ENCODE peak calls at places on chromosomes 13 and 19, in eight cellular contexts. One of them, this sample, is unnamed.

GRCh38 chr19:40687525-40688016 is 2.9 kb downstream of the NUMBL start:
- DNase-seq in GM10248: peak
- DNase-seq in tibial artery: peak
- DNase-seq in body of pancreas: peak
- DNase-seq in transverse colon: peak
- DNase-seq in mesothelial cell of epicardium: no peak
- DNase-seq in neural crest cell: no peak
- DNase-seq in fibroblast of lung: peak
- DNase-seq in this sample: peak

GRCh38 chr13:72062566-72062965 is 195.6 kb upstream of the DACH1 start:
- DNase-seq in GM10248: no peak
- DNase-seq in tibial artery: no peak
- DNase-seq in body of pancreas: no peak
- DNase-seq in transverse colon: peak
- DNase-seq in mesothelial cell of epicardium: no peak
- DNase-seq in neural crest cell: no peak
- DNase-seq in fibroblast of lung: no peak
- DNase-seq in this sample: no peak

GRCh38 chr19:45547965-45548609 is 36.5 kb downstream of the OPA3 start:
- DNase-seq in GM10248: no peak
- DNase-seq in tibial artery: no peak
- DNase-seq in body of pancreas: no peak
- DNase-seq in transverse colon: peak
- DNase-seq in mesothelial cell of epicardium: no peak
- DNase-seq in neural crest cell: no peak
- DNase-seq in fibroblast of lung: peak
- DNase-seq in this sample: no peak

GRCh38 chr19:17654993-17655392 is 33.2 kb downstream of the UNC13A start:
- DNase-seq in GM10248: no peak
- DNase-seq in tibial artery: no peak
- DNase-seq in body of pancreas: no peak
- DNase-seq in transverse colon: peak
- DNase-seq in mesothelial cell of epicardium: no peak
- DNase-seq in neural crest cell: no peak
- DNase-seq in fibroblast of lung: no peak
- DNase-seq in this sample: no peak

GRCh38 chr19:50432221-50432626 is 468 bp upstream of the MYBPC2 start:
- DNase-seq in GM10248: no peak
- DNase-seq in tibial artery: no peak
- DNase-seq in body of pancreas: peak
- DNase-seq in transverse colon: no peak
- DNase-seq in mesothelial cell of epicardium: no peak
- DNase-seq in neural crest cell: no peak
- DNase-seq in fibroblast of lung: no peak
- DNase-seq in this sample: no peak

GRCh38 chr13:20206065-20206725 is 13.5 kb upstream of the GJB2 start:
- DNase-seq in GM10248: no peak
- DNase-seq in tibial artery: no peak
- DNase-seq in body of pancreas: no peak
- DNase-seq in transverse colon: no peak
- DNase-seq in mesothelial cell of epicardium: no peak
- DNase-seq in neural crest cell: no peak
- DNase-seq in fibroblast of lung: no peak
- DNase-seq in this sample: no peak

GRCh38 chr19:42198676-42199439 is 18.6 kb downstream of the DEDD2 start:
- DNase-seq in GM10248: peak
- DNase-seq in tibial artery: no peak
- DNase-seq in body of pancreas: no peak
- DNase-seq in transverse colon: peak
- DNase-seq in mesothelial cell of epicardium: no peak
- DNase-seq in neural crest cell: no peak
- DNase-seq in fibroblast of lung: no peak
- DNase-seq in this sample: no peak

GRCh38 chr13:112756081-112756480 is 66.2 kb downstream of the ATP11A start:
- DNase-seq in GM10248: no peak
- DNase-seq in tibial artery: no peak
- DNase-seq in body of pancreas: no peak
- DNase-seq in transverse colon: no peak
- DNase-seq in mesothelial cell of epicardium: no peak
- DNase-seq in neural crest cell: no peak
- DNase-seq in fibroblast of lung: no peak
- DNase-seq in this sample: no peak

GRCh38 chr13:19862511-19863313 is 737 bp downstream of the ZMYM5 start:
- DNase-seq in GM10248: peak
- DNase-seq in tibial artery: peak
- DNase-seq in body of pancreas: peak
- DNase-seq in transverse colon: peak
- DNase-seq in mesothelial cell of epicardium: peak
- DNase-seq in neural crest cell: peak
- DNase-seq in fibroblast of lung: peak
- DNase-seq in this sample: no peak

GRCh38 chr19:11361037-11361770 is 6.0 kb downstream of the PLPPR2 start:
- DNase-seq in GM10248: no peak
- DNase-seq in tibial artery: no peak
- DNase-seq in body of pancreas: peak
- DNase-seq in transverse colon: peak
- DNase-seq in mesothelial cell of epicardium: no peak
- DNase-seq in neural crest cell: peak
- DNase-seq in fibroblast of lung: no peak
- DNase-seq in this sample: no peak

GRCh38 chr19:5292453-5292842 is 48.2 kb downstream of the PTPRS start:
- DNase-seq in GM10248: no peak
- DNase-seq in tibial artery: peak
- DNase-seq in body of pancreas: peak
- DNase-seq in transverse colon: peak
- DNase-seq in mesothelial cell of epicardium: no peak
- DNase-seq in neural crest cell: no peak
- DNase-seq in fibroblast of lung: no peak
- DNase-seq in this sample: no peak

GRCh38 chr13:112973577-112973951 is 4.5 kb downstream of the MCF2L start:
- DNase-seq in GM10248: no peak
- DNase-seq in tibial artery: no peak
- DNase-seq in body of pancreas: no peak
- DNase-seq in transverse colon: peak
- DNase-seq in mesothelial cell of epicardium: no peak
- DNase-seq in neural crest cell: no peak
- DNase-seq in fibroblast of lung: no peak
- DNase-seq in this sample: no peak

GRCh38 chr19:18501832-18502231 is 20.0 kb downstream of the ELL start:
- DNase-seq in GM10248: no peak
- DNase-seq in tibial artery: peak
- DNase-seq in body of pancreas: peak
- DNase-seq in transverse colon: peak
- DNase-seq in mesothelial cell of epicardium: no peak
- DNase-seq in neural crest cell: no peak
- DNase-seq in fibroblast of lung: no peak
- DNase-seq in this sample: no peak

GRCh38 chr19:38265213-38265861 is 964 bp downstream of the SPINT2 start:
- DNase-seq in GM10248: no peak
- DNase-seq in tibial artery: no peak
- DNase-seq in body of pancreas: peak
- DNase-seq in transverse colon: peak
- DNase-seq in mesothelial cell of epicardium: no peak
- DNase-seq in neural crest cell: no peak
- DNase-seq in fibroblast of lung: no peak
- DNase-seq in this sample: no peak

GRCh38 chr13:101915333-101915732 is 462.9 kb downstream of the ITGBL1 start:
- DNase-seq in GM10248: no peak
- DNase-seq in tibial artery: no peak
- DNase-seq in body of pancreas: no peak
- DNase-seq in transverse colon: no peak
- DNase-seq in mesothelial cell of epicardium: no peak
- DNase-seq in neural crest cell: no peak
- DNase-seq in fibroblast of lung: no peak
- DNase-seq in this sample: no peak

GRCh38 chr13:26679945-26680516 is 80.6 kb downstream of the GPR12 start:
- DNase-seq in GM10248: no peak
- DNase-seq in tibial artery: no peak
- DNase-seq in body of pancreas: no peak
- DNase-seq in transverse colon: no peak
- DNase-seq in mesothelial cell of epicardium: no peak
- DNase-seq in neural crest cell: no peak
- DNase-seq in fibroblast of lung: peak
- DNase-seq in this sample: no peak

GRCh38 chr19:10654610-10655456 is 687 bp downstream of the ILF3 start:
- DNase-seq in GM10248: peak
- DNase-seq in tibial artery: peak
- DNase-seq in body of pancreas: peak
- DNase-seq in transverse colon: peak
- DNase-seq in mesothelial cell of epicardium: peak
- DNase-seq in neural crest cell: peak
- DNase-seq in fibroblast of lung: no peak
- DNase-seq in this sample: no peak

GRCh38 chr13:114108141-114108761 is 24.2 kb downstream of the RASA3 start:
- DNase-seq in GM10248: no peak
- DNase-seq in tibial artery: peak
- DNase-seq in body of pancreas: no peak
- DNase-seq in transverse colon: peak
- DNase-seq in mesothelial cell of epicardium: no peak
- DNase-seq in neural crest cell: no peak
- DNase-seq in fibroblast of lung: no peak
- DNase-seq in this sample: no peak

GRCh38 chr19:4861147-4861546 is 6.3 kb downstream of the PLIN3 start:
- DNase-seq in GM10248: no peak
- DNase-seq in tibial artery: no peak
- DNase-seq in body of pancreas: peak
- DNase-seq in transverse colon: peak
- DNase-seq in mesothelial cell of epicardium: peak
- DNase-seq in neural crest cell: no peak
- DNase-seq in fibroblast of lung: no peak
- DNase-seq in this sample: no peak

GRCh38 chr13:67299072-67299635 is 69.0 kb upstream of the PCDH9 start:
- DNase-seq in GM10248: no peak
- DNase-seq in tibial artery: no peak
- DNase-seq in body of pancreas: no peak
- DNase-seq in transverse colon: no peak
- DNase-seq in mesothelial cell of epicardium: no peak
- DNase-seq in neural crest cell: no peak
- DNase-seq in fibroblast of lung: peak
- DNase-seq in this sample: no peak

GRCh38 chr13:19861762-19862161 is 1.7 kb downstream of the ZMYM5 start:
- DNase-seq in GM10248: no peak
- DNase-seq in tibial artery: no peak
- DNase-seq in body of pancreas: no peak
- DNase-seq in transverse colon: no peak
- DNase-seq in mesothelial cell of epicardium: no peak
- DNase-seq in neural crest cell: no peak
- DNase-seq in fibroblast of lung: no peak
- DNase-seq in this sample: no peak

GRCh38 chr13:109977212-109977968 is 191.0 kb upstream of the IRS2 start:
- DNase-seq in GM10248: no peak
- DNase-seq in tibial artery: no peak
- DNase-seq in body of pancreas: no peak
- DNase-seq in transverse colon: no peak
- DNase-seq in mesothelial cell of epicardium: no peak
- DNase-seq in neural crest cell: no peak
- DNase-seq in fibroblast of lung: no peak
- DNase-seq in this sample: peak

GRCh38 chr13:114142640-114143490 is 10.4 kb upstream of the RASA3 start:
- DNase-seq in GM10248: no peak
- DNase-seq in tibial artery: no peak
- DNase-seq in body of pancreas: peak
- DNase-seq in transverse colon: peak
- DNase-seq in mesothelial cell of epicardium: no peak
- DNase-seq in neural crest cell: no peak
- DNase-seq in fibroblast of lung: peak
- DNase-seq in this sample: no peak

GRCh38 chr19:29606420-29606747 is 301 bp downstream of the POP4 start:
- DNase-seq in GM10248: no peak
- DNase-seq in tibial artery: no peak
- DNase-seq in body of pancreas: no peak
- DNase-seq in transverse colon: no peak
- DNase-seq in mesothelial cell of epicardium: no peak
- DNase-seq in neural crest cell: no peak
- DNase-seq in fibroblast of lung: no peak
- DNase-seq in this sample: no peak
- TF ChIP-seq CTCF in GM10248: no peak
- TF ChIP-seq CTCF in tibial artery: no peak
- TF ChIP-seq CTCF in body of pancreas: no peak
- TF ChIP-seq CTCF in transverse colon: no peak
- TF ChIP-seq CTCF in mesothelial cell of epicardium: no peak
- TF ChIP-seq CTCF in neural crest cell: no peak
- TF ChIP-seq CTCF in fibroblast of lung: no peak
- TF ChIP-seq CTCF in this sample: no peak

GRCh38 chr13:39783051-39783450 is 127.6 kb downstream of the COG6 start:
- DNase-seq in GM10248: no peak
- DNase-seq in tibial artery: no peak
- DNase-seq in body of pancreas: no peak
- DNase-seq in transverse colon: no peak
- DNase-seq in mesothelial cell of epicardium: no peak
- DNase-seq in neural crest cell: no peak
- DNase-seq in fibroblast of lung: peak
- DNase-seq in this sample: no peak
- TF ChIP-seq CTCF in GM10248: no peak
- TF ChIP-seq CTCF in tibial artery: no peak
- TF ChIP-seq CTCF in body of pancreas: no peak
- TF ChIP-seq CTCF in transverse colon: no peak
- TF ChIP-seq CTCF in mesothelial cell of epicardium: peak
- TF ChIP-seq CTCF in neural crest cell: no peak
- TF ChIP-seq CTCF in fibroblast of lung: no peak
- TF ChIP-seq CTCF in this sample: no peak

DNA sequence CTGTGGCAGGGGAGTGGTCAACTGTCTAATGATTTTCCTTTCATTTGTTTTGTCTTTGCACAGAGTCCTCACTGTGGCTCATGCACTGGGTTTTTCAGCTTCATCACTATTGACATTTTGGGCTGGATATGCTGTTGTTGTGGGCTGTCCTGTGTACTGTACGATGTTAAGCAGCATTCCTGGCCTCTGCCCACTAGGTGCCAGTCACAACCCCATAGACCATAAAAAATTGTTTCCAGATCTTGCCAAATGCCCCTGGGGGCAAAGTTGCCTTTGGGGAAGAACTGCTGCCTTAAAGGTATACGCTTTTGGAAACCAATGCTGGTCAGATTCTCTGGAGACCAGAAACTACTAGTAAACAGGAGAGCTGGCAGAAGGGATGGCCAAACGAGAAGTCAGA is 310.4 kb downstream of the SPRY2 start:
- DNase-seq in GM10248: no peak
- DNase-seq in tibial artery: no peak
- DNase-seq in body of pancreas: peak
- DNase-seq in transverse colon: peak
- DNase-seq in mesothelial cell of epicardium: no peak
- DNase-seq in neural crest cell: no peak
- DNase-seq in fibroblast of lung: no peak
- DNase-seq in this sample: no peak
- TF ChIP-seq CTCF in GM10248: no peak
- TF ChIP-seq CTCF in tibial artery: peak
- TF ChIP-seq CTCF in body of pancreas: no peak
- TF ChIP-seq CTCF in transverse colon: peak
- TF ChIP-seq CTCF in mesothelial cell of epicardium: no peak
- TF ChIP-seq CTCF in neural crest cell: no peak
- TF ChIP-seq CTCF in fibroblast of lung: no peak
- TF ChIP-seq CTCF in this sample: no peak

DNA sequence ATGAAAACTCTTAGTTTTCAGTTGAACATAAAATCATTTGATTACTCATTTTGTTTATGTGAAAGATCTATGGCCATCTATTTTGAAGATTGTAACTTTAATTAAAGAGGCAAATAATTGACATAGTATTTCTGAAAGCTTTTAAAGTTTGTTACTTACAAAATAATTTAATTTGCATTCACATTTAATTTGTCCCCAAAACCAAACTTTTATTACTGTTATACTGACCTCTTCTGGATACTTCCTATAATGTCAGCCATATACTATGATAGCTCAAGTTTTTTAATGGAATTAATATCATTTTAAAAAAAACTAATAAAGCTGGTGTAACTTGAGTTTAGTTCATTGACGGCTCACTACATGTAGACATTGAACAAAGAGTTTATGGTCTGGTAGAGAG is 4.9 kb upstream of the SGCG start:
- DNase-seq in GM10248: no peak
- DNase-seq in tibial artery: no peak
- DNase-seq in body of pancreas: no peak
- DNase-seq in transverse colon: no peak
- DNase-seq in mesothelial cell of epicardium: no peak
- DNase-seq in neural crest cell: no peak
- DNase-seq in fibroblast of lung: peak
- DNase-seq in this sample: no peak
- TF ChIP-seq CTCF in GM10248: peak
- TF ChIP-seq CTCF in tibial artery: no peak
- TF ChIP-seq CTCF in body of pancreas: no peak
- TF ChIP-seq CTCF in transverse colon: no peak
- TF ChIP-seq CTCF in mesothelial cell of epicardium: peak
- TF ChIP-seq CTCF in neural crest cell: peak
- TF ChIP-seq CTCF in fibroblast of lung: no peak
- TF ChIP-seq CTCF in this sample: no peak

This sample was measured in vagina.